ENCODE peak calls at places on chromosomes 7 and 10, in four cellular contexts. One of them, this sample, is unnamed.

GRCh38 chr7:29306276-29307036 is 111.9 kb downstream of the CHN2 start:
- DNase-seq in sigmoid colon: no peak
- DNase-seq in tibial nerve: no peak
- DNase-seq in H1: no peak
- DNase-seq in this sample: no peak

GRCh38 chr10:103553743-103554487 is 60.4 kb downstream of the NEURL1 start:
- DNase-seq in tibial nerve: no peak
- DNase-seq in H1: no peak
- DNase-seq in sigmoid colon: no peak
- DNase-seq in this sample: no peak

GRCh38 chr7:152522551-152522950 is 86.7 kb upstream of the KMT2C start:
- DNase-seq in H1: no peak
- DNase-seq in tibial nerve: no peak
- DNase-seq in sigmoid colon: no peak
- DNase-seq in this sample: peak

GRCh38 chr10:44857363-44858016 is 53.6 kb upstream of the TMEM72 start:
- DNase-seq in sigmoid colon: peak
- DNase-seq in H1: peak
- DNase-seq in tibial nerve: peak
- DNase-seq in this sample: peak

GRCh38 chr10:86500846-86501245 is 20.7 kb downstream of the WAPL start:
- DNase-seq in tibial nerve: no peak
- DNase-seq in sigmoid colon: no peak
- DNase-seq in H1: no peak
- DNase-seq in this sample: no peak

GRCh38 chr7:127907638-127908040 is 123.6 kb downstream of the LRRC4 start:
- DNase-seq in H1: no peak
- DNase-seq in sigmoid colon: no peak
- DNase-seq in tibial nerve: no peak
- DNase-seq in this sample: no peak

GRCh38 chr10:93991596-93992284 is 2.0 kb upstream of the PLCE1 start:
- DNase-seq in H1: no peak
- DNase-seq in sigmoid colon: peak
- DNase-seq in tibial nerve: no peak
- DNase-seq in this sample: no peak

GRCh38 chr10:84185526-84186175 is 8.7 kb upstream of the CDHR1 start:
- DNase-seq in tibial nerve: no peak
- DNase-seq in H1: no peak
- DNase-seq in sigmoid colon: no peak
- DNase-seq in this sample: no peak

GRCh38 chr7:51251292-51251691 is 65.3 kb downstream of the COBL start:
- DNase-seq in tibial nerve: no peak
- DNase-seq in sigmoid colon: no peak
- DNase-seq in H1: no peak
- DNase-seq in this sample: no peak

GRCh38 chr10:52954407-52954806 is 181.8 kb upstream of the MBL2 start:
- DNase-seq in H1: no peak
- DNase-seq in sigmoid colon: no peak
- DNase-seq in tibial nerve: no peak
- DNase-seq in this sample: no peak

GRCh38 chr10:61408065-61408464 is 45.1 kb downstream of the TMEM26 start:
- DNase-seq in H1: no peak
- DNase-seq in sigmoid colon: no peak
- DNase-seq in tibial nerve: no peak
- DNase-seq in this sample: no peak

GRCh38 chr7:44326261-44327125 is 1.1 kb upstream of the CAMK2B start:
- DNase-seq in H1: peak
- DNase-seq in sigmoid colon: no peak
- DNase-seq in tibial nerve: no peak
- DNase-seq in this sample: no peak

GRCh38 chr7:44327981-44328380 is 2.6 kb upstream of the CAMK2B start:
- DNase-seq in tibial nerve: no peak
- DNase-seq in sigmoid colon: no peak
- DNase-seq in H1: no peak
- DNase-seq in this sample: no peak

GRCh38 chr7:44325181-44325671 is at the start of gene CAMK2B:
- DNase-seq in tibial nerve: no peak
- DNase-seq in H1: no peak
- DNase-seq in sigmoid colon: no peak
- DNase-seq in this sample: peak

GRCh38 chr7:44324204-44325126 is 929 bp downstream of the CAMK2B start:
- DNase-seq in sigmoid colon: no peak
- DNase-seq in H1: peak
- DNase-seq in tibial nerve: no peak
- DNase-seq in this sample: peak

DNA sequence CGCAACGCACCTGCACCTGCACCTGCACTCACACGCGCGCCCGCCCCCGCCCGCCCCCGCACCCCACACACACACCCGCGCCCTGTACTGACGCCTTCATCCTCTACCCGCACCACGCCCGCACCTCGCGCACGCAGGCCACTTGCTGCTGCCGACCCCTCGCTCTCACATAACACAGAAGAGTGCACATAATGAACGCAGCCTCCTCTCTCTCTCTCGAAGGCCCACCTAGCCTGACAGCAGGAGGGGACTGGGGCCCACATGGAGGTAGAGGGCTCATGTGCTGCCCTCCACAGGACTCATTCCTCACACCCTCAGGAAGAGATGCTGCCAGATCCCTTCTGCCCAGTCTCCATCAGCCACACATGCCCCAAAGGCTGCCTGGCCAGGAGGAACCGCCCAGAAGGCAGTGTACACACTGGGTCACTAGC is 432 bp upstream of the CAMK2B start:
- DNase-seq in H1: peak
- DNase-seq in sigmoid colon: no peak
- DNase-seq in tibial nerve: no peak
- DNase-seq in this sample: peak
- TF ChIP-seq CTCF in H1: peak
- TF ChIP-seq CTCF in sigmoid colon: no peak
- TF ChIP-seq CTCF in tibial nerve: no peak
- TF ChIP-seq CTCF in this sample: no peak

DNA sequence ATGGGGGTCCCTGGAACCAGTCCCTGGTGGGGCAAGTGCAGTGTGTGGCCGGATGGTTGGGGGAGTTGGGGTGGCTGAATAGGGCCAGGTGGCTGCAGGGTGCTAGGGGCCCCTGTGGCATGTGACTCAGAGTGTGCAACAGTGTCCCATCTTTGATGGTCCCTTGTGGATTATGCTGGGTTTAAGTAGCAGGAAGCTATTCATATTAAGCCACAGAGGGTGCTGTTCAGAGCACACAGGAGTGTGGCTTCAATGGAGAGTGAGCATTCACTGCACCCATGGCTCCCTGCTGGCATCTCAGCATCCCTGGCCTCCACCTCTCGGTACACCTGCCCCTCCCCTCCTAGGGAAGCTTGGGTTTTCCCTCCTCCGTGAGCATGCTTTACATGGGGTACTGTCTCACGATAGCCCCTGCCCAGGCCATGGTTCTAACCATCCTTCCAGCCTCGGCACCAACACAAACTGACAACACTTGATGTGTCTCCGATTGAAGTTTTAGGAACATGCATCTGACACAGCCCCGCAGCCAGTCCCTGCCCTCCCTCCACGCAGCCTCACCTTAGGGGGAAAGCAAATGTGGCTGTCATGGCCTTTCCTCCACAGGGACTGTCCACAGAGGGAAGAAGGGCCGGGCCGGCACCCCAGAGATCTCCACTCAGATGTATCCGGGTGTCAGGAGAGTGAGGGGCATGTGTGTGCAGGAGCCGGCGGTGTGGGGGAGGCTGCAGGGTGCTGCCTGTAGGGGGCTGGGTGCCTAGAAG is 30.4 kb upstream of the PPIF start:
- DNase-seq in H1: no peak
- DNase-seq in sigmoid colon: no peak
- DNase-seq in tibial nerve: no peak
- DNase-seq in this sample: no peak
- TF ChIP-seq POLR2A in H1: peak
- TF ChIP-seq POLR2A in sigmoid colon: no peak
- TF ChIP-seq POLR2A in tibial nerve: no peak
- TF ChIP-seq POLR2A in this sample: no peak

GRCh38 chr7:91164531-91164930 is 99.7 kb upstream of the FZD1 start:
- DNase-seq in sigmoid colon: no peak
- DNase-seq in H1: no peak
- DNase-seq in tibial nerve: no peak
- DNase-seq in this sample: no peak
- H3K27ac ChIP-seq in sigmoid colon: no peak
- H3K27ac ChIP-seq in H1: no peak
- H3K27ac ChIP-seq in tibial nerve: no peak
- H3K27ac ChIP-seq in this sample: no peak

GRCh38 chr10:11679946-11680345 is 62.2 kb upstream of the ECHDC3 start:
- DNase-seq in tibial nerve: no peak
- DNase-seq in sigmoid colon: peak
- DNase-seq in H1: no peak
- DNase-seq in this sample: no peak

GRCh38 chr10:11680496-11680895 is 61.7 kb upstream of the ECHDC3 start:
- DNase-seq in sigmoid colon: no peak
- DNase-seq in tibial nerve: no peak
- DNase-seq in H1: no peak
- DNase-seq in this sample: no peak

GRCh38 chr10:11677480-11677879 is 64.7 kb upstream of the ECHDC3 start:
- DNase-seq in sigmoid colon: peak
- DNase-seq in H1: no peak
- DNase-seq in tibial nerve: no peak
- DNase-seq in this sample: no peak

GRCh38 chr10:11682267-11682683 is 59.9 kb upstream of the ECHDC3 start:
- DNase-seq in tibial nerve: no peak
- DNase-seq in H1: no peak
- DNase-seq in sigmoid colon: no peak
- DNase-seq in this sample: no peak

DNA sequence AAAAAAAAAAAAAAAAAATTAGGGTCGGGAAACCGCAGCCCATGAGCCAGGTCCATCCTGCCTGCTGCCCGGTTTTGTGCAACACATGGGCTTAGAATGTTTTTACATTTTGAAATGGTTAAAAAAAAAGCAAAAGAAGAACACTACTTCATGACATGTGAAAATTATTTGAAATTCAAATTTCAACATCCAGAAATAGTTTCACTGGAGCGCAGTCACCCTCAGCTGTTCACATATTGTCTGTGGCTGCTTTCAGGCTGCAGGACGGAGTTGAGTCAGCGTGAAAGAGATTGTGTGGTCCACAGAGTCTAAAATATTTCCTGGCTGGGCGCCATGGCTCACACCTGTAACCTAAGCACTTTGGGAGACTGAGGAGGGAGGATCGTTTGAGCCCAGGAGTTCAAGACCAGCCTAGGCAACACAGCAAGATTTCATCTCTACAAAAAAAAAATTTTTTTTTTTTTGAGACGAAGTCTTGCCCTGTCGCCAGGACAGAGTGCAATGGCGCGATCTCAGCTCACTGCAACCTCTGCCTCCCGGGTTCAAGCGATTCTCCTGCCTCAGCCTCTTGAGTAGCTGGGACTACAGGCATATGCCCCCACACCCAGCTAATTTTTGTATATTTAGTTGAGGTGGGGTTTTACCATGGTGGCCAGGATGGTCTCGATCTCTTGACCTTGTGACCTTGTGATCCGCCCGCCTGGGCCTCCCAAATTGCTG is 63.9 kb upstream of the ECHDC3 start:
- DNase-seq in tibial nerve: no peak
- DNase-seq in H1: no peak
- DNase-seq in sigmoid colon: peak
- DNase-seq in this sample: no peak
- TF ChIP-seq CTCF in tibial nerve: no peak
- TF ChIP-seq CTCF in H1: no peak
- TF ChIP-seq CTCF in sigmoid colon: no peak
- TF ChIP-seq CTCF in this sample: no peak

GRCh38 chr7:100680589-100681271 is 7.2 kb downstream of the GNB2 start:
- DNase-seq in tibial nerve: no peak
- DNase-seq in sigmoid colon: peak
- DNase-seq in H1: no peak
- DNase-seq in this sample: no peak

GRCh38 chr7:100681491-100682227 is 8.1 kb downstream of the GNB2 start:
- DNase-seq in tibial nerve: no peak
- DNase-seq in sigmoid colon: peak
- DNase-seq in H1: no peak
- DNase-seq in this sample: peak

GRCh38 chr7:100682991-100683658 is 9.6 kb downstream of the GNB2 start:
- DNase-seq in H1: no peak
- DNase-seq in tibial nerve: no peak
- DNase-seq in sigmoid colon: no peak
- DNase-seq in this sample: no peak

GRCh38 chr7:100683659-100684533 is 10.2 kb downstream of the GIGYF1 start:
- DNase-seq in H1: no peak
- DNase-seq in tibial nerve: no peak
- DNase-seq in sigmoid colon: no peak
- DNase-seq in this sample: no peak

GRCh38 chr7:100682228-100682741 is 8.7 kb downstream of the GNB2 start:
- DNase-seq in tibial nerve: no peak
- DNase-seq in sigmoid colon: peak
- DNase-seq in H1: no peak
- DNase-seq in this sample: peak
- TF ChIP-seq POLR2A in tibial nerve: no peak
- TF ChIP-seq POLR2A in sigmoid colon: no peak
- TF ChIP-seq POLR2A in H1: no peak
- TF ChIP-seq POLR2A in this sample: no peak

GRCh38 chr10:131093795-131094366 is 217.6 kb downstream of the TCERG1L start:
- DNase-seq in sigmoid colon: no peak
- DNase-seq in tibial nerve: no peak
- DNase-seq in H1: no peak
- DNase-seq in this sample: no peak
- H3K27ac ChIP-seq in sigmoid colon: no peak
- H3K27ac ChIP-seq in tibial nerve: no peak
- H3K27ac ChIP-seq in H1: no peak
- H3K27ac ChIP-seq in this sample: peak

GRCh38 chr7:32164341-32164996 is 94.3 kb upstream of the PDE1C start:
- DNase-seq in tibial nerve: no peak
- DNase-seq in sigmoid colon: no peak
- DNase-seq in H1: peak
- DNase-seq in this sample: no peak

GRCh38 chr7:32167256-32167655 is 97.0 kb upstream of the PDE1C start:
- DNase-seq in sigmoid colon: no peak
- DNase-seq in H1: no peak
- DNase-seq in tibial nerve: no peak
- DNase-seq in this sample: no peak

GRCh38 chr7:32161708-32162107 is 91.5 kb upstream of the PDE1C start:
- DNase-seq in sigmoid colon: no peak
- DNase-seq in H1: no peak
- DNase-seq in tibial nerve: no peak
- DNase-seq in this sample: no peak

GRCh38 chr7:32163911-32164310 is 93.7 kb upstream of the PDE1C start:
- DNase-seq in sigmoid colon: no peak
- DNase-seq in tibial nerve: no peak
- DNase-seq in H1: no peak
- DNase-seq in this sample: no peak

DNA sequence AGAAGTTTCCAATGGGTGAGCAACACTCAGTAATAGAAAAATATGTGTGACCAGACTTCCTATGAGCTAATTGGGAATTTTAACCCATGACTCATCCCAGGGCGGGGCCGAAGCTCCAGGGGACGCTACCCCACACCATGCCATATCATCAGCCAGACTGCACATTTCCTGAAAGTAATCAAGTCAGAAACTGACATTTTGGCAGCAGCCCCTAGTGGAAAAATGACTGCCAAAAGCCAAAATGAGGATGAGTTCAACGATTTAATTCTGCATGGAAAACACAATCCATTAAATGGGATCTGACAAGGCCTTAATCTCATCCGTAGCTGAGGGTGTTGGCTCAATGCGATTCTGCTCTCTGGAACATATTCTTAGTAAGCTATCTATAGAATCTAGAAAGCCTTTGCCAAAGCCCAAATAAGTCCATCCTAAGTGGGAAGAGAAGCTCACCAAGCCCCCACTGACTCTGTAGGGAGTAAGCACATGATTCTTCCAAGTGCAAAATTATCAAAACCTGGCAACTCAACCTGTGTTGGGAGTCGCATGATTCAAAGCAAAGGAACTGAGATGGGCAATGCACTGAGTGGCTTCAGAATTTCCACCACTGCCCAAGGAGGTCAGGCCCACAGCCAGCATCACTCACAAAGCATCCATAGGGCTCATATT is 93.1 kb upstream of the PDE1C start:
- DNase-seq in tibial nerve: peak
- DNase-seq in sigmoid colon: peak
- DNase-seq in H1: no peak
- DNase-seq in this sample: peak
- TF ChIP-seq CTCF in tibial nerve: no peak
- TF ChIP-seq CTCF in sigmoid colon: no peak
- TF ChIP-seq CTCF in H1: no peak
- TF ChIP-seq CTCF in this sample: no peak

This sample was measured in adrenal gland.